ENCODE peak calls at places on chromosomes 7 and 10, in ten cellular contexts. One of them, this sample, is unnamed.
A peak's percentile ranks its signal among the peaks of the same experiment; 100 is the strongest.

GRCh38 chr7:149415391-149416068 is 45.3 kb downstream of the ZNF777 start:
- DNase-seq in fibroblast of the aortic adventitia: peak; percentile 25
- DNase-seq in NCI-H774: no peak
- DNase-seq in Panc1: no peak
- DNase-seq in GM23248: no peak
- DNase-seq in nephron progenitor cell: no peak
- DNase-seq in stimulated activated CD4-positive, alpha-beta T cell treated with anti-CD3 and anti-CD28 coated beads, Interleukin-1b, Interleukin-23, amount 100 ng/mL, for 1 hour: no peak
- DNase-seq in astrocyte of the hippocampus: peak; percentile 16
- DNase-seq in activated CD4-positive, alpha-beta T cell treated with anti-CD3 and anti-CD28 coated beads, Interleukin-2, amount 50 U/mL, for 48 hours: no peak
- DNase-seq in choroid plexus epithelial cell: peak; percentile 53
- DNase-seq in this sample: peak; percentile 30

GRCh38 chr7:99221866-99222265 is 14.0 kb upstream of the KPNA7 start:
- DNase-seq in activated CD4-positive, alpha-beta T cell treated with anti-CD3 and anti-CD28 coated beads, Interleukin-2, amount 50 U/mL, for 48 hours: no peak
- DNase-seq in astrocyte of the hippocampus: no peak
- DNase-seq in choroid plexus epithelial cell: no peak
- DNase-seq in nephron progenitor cell: no peak
- DNase-seq in NCI-H774: no peak
- DNase-seq in stimulated activated CD4-positive, alpha-beta T cell treated with anti-CD3 and anti-CD28 coated beads, Interleukin-1b, Interleukin-23, amount 100 ng/mL, for 1 hour: no peak
- DNase-seq in Panc1: no peak
- DNase-seq in GM23248: no peak
- DNase-seq in fibroblast of the aortic adventitia: no peak
- DNase-seq in this sample: no peak

GRCh38 chr7:105905209-105905910 is 29.0 kb upstream of the ATXN7L1 start:
- DNase-seq in NCI-H774: no peak
- DNase-seq in astrocyte of the hippocampus: no peak
- DNase-seq in fibroblast of the aortic adventitia: no peak
- DNase-seq in Panc1: no peak
- DNase-seq in GM23248: no peak
- DNase-seq in stimulated activated CD4-positive, alpha-beta T cell treated with anti-CD3 and anti-CD28 coated beads, Interleukin-1b, Interleukin-23, amount 100 ng/mL, for 1 hour: no peak
- DNase-seq in choroid plexus epithelial cell: no peak
- DNase-seq in activated CD4-positive, alpha-beta T cell treated with anti-CD3 and anti-CD28 coated beads, Interleukin-2, amount 50 U/mL, for 48 hours: no peak
- DNase-seq in nephron progenitor cell: no peak
- DNase-seq in this sample: no peak

GRCh38 chr10:73590881-73591577 is at the start of gene USP54:
- DNase-seq in activated CD4-positive, alpha-beta T cell treated with anti-CD3 and anti-CD28 coated beads, Interleukin-2, amount 50 U/mL, for 48 hours: no peak
- DNase-seq in nephron progenitor cell: no peak
- DNase-seq in Panc1: no peak
- DNase-seq in fibroblast of the aortic adventitia: peak; percentile 43
- DNase-seq in stimulated activated CD4-positive, alpha-beta T cell treated with anti-CD3 and anti-CD28 coated beads, Interleukin-1b, Interleukin-23, amount 100 ng/mL, for 1 hour: no peak
- DNase-seq in choroid plexus epithelial cell: peak; percentile 92
- DNase-seq in GM23248: peak; percentile 60
- DNase-seq in astrocyte of the hippocampus: peak; percentile 87
- DNase-seq in NCI-H774: no peak
- DNase-seq in this sample: peak; percentile 61

GRCh38 chr7:105594034-105594433 is 12.7 kb upstream of the EFCAB10 start:
- DNase-seq in stimulated activated CD4-positive, alpha-beta T cell treated with anti-CD3 and anti-CD28 coated beads, Interleukin-1b, Interleukin-23, amount 100 ng/mL, for 1 hour: no peak
- DNase-seq in GM23248: peak; percentile 30
- DNase-seq in astrocyte of the hippocampus: no peak
- DNase-seq in choroid plexus epithelial cell: no peak
- DNase-seq in activated CD4-positive, alpha-beta T cell treated with anti-CD3 and anti-CD28 coated beads, Interleukin-2, amount 50 U/mL, for 48 hours: no peak
- DNase-seq in Panc1: no peak
- DNase-seq in nephron progenitor cell: no peak
- DNase-seq in fibroblast of the aortic adventitia: peak; percentile 12
- DNase-seq in NCI-H774: no peak
- DNase-seq in this sample: no peak

GRCh38 chr10:52300599-52301277 is 13.3 kb upstream of the DKK1 start:
- DNase-seq in stimulated activated CD4-positive, alpha-beta T cell treated with anti-CD3 and anti-CD28 coated beads, Interleukin-1b, Interleukin-23, amount 100 ng/mL, for 1 hour: no peak
- DNase-seq in activated CD4-positive, alpha-beta T cell treated with anti-CD3 and anti-CD28 coated beads, Interleukin-2, amount 50 U/mL, for 48 hours: no peak
- DNase-seq in GM23248: no peak
- DNase-seq in NCI-H774: no peak
- DNase-seq in fibroblast of the aortic adventitia: no peak
- DNase-seq in astrocyte of the hippocampus: no peak
- DNase-seq in nephron progenitor cell: no peak
- DNase-seq in Panc1: no peak
- DNase-seq in choroid plexus epithelial cell: no peak
- DNase-seq in this sample: no peak

GRCh38 chr7:123198668-123199652 is 809 bp downstream of the SLC13A1 start:
- DNase-seq in NCI-H774: no peak
- DNase-seq in astrocyte of the hippocampus: no peak
- DNase-seq in activated CD4-positive, alpha-beta T cell treated with anti-CD3 and anti-CD28 coated beads, Interleukin-2, amount 50 U/mL, for 48 hours: no peak
- DNase-seq in nephron progenitor cell: no peak
- DNase-seq in GM23248: no peak
- DNase-seq in Panc1: no peak
- DNase-seq in stimulated activated CD4-positive, alpha-beta T cell treated with anti-CD3 and anti-CD28 coated beads, Interleukin-1b, Interleukin-23, amount 100 ng/mL, for 1 hour: no peak
- DNase-seq in fibroblast of the aortic adventitia: no peak
- DNase-seq in choroid plexus epithelial cell: no peak
- DNase-seq in this sample: no peak

GRCh38 chr7:64965594-64965993 is 25.2 kb downstream of the ZNF117 start:
- DNase-seq in NCI-H774: no peak
- DNase-seq in GM23248: no peak
- DNase-seq in nephron progenitor cell: no peak
- DNase-seq in Panc1: no peak
- DNase-seq in activated CD4-positive, alpha-beta T cell treated with anti-CD3 and anti-CD28 coated beads, Interleukin-2, amount 50 U/mL, for 48 hours: no peak
- DNase-seq in fibroblast of the aortic adventitia: no peak
- DNase-seq in choroid plexus epithelial cell: no peak
- DNase-seq in stimulated activated CD4-positive, alpha-beta T cell treated with anti-CD3 and anti-CD28 coated beads, Interleukin-1b, Interleukin-23, amount 100 ng/mL, for 1 hour: no peak
- DNase-seq in astrocyte of the hippocampus: no peak
- DNase-seq in this sample: no peak

GRCh38 chr10:126640391-126640790 is 30.1 kb downstream of the C10orf90 start:
- DNase-seq in choroid plexus epithelial cell: peak; percentile 18
- DNase-seq in astrocyte of the hippocampus: no peak
- DNase-seq in activated CD4-positive, alpha-beta T cell treated with anti-CD3 and anti-CD28 coated beads, Interleukin-2, amount 50 U/mL, for 48 hours: no peak
- DNase-seq in Panc1: no peak
- DNase-seq in fibroblast of the aortic adventitia: peak; percentile 33
- DNase-seq in NCI-H774: no peak
- DNase-seq in GM23248: peak; percentile 53
- DNase-seq in stimulated activated CD4-positive, alpha-beta T cell treated with anti-CD3 and anti-CD28 coated beads, Interleukin-1b, Interleukin-23, amount 100 ng/mL, for 1 hour: no peak
- DNase-seq in nephron progenitor cell: no peak
- DNase-seq in this sample: peak; percentile 10

GRCh38 chr10:111705026-111705425 is 478.5 kb downstream of the GPAM start:
- DNase-seq in NCI-H774: no peak
- DNase-seq in nephron progenitor cell: no peak
- DNase-seq in fibroblast of the aortic adventitia: peak; percentile 93
- DNase-seq in activated CD4-positive, alpha-beta T cell treated with anti-CD3 and anti-CD28 coated beads, Interleukin-2, amount 50 U/mL, for 48 hours: no peak
- DNase-seq in GM23248: peak; percentile 89
- DNase-seq in astrocyte of the hippocampus: peak; percentile 13
- DNase-seq in stimulated activated CD4-positive, alpha-beta T cell treated with anti-CD3 and anti-CD28 coated beads, Interleukin-1b, Interleukin-23, amount 100 ng/mL, for 1 hour: no peak
- DNase-seq in choroid plexus epithelial cell: peak; percentile 2
- DNase-seq in Panc1: no peak
- DNase-seq in this sample: peak; percentile 39

GRCh38 chr10:132740542-132741066 is 45.3 kb downstream of the NKX6-2 start:
- DNase-seq in fibroblast of the aortic adventitia: no peak
- DNase-seq in Panc1: no peak
- DNase-seq in choroid plexus epithelial cell: no peak
- DNase-seq in NCI-H774: no peak
- DNase-seq in stimulated activated CD4-positive, alpha-beta T cell treated with anti-CD3 and anti-CD28 coated beads, Interleukin-1b, Interleukin-23, amount 100 ng/mL, for 1 hour: no peak
- DNase-seq in astrocyte of the hippocampus: no peak
- DNase-seq in GM23248: no peak
- DNase-seq in activated CD4-positive, alpha-beta T cell treated with anti-CD3 and anti-CD28 coated beads, Interleukin-2, amount 50 U/mL, for 48 hours: no peak
- DNase-seq in nephron progenitor cell: no peak
- DNase-seq in this sample: no peak

GRCh38 chr7:148773344-148773743 is 74.6 kb downstream of the CUL1 start:
- DNase-seq in activated CD4-positive, alpha-beta T cell treated with anti-CD3 and anti-CD28 coated beads, Interleukin-2, amount 50 U/mL, for 48 hours: peak; percentile 19
- DNase-seq in choroid plexus epithelial cell: peak; percentile 88
- DNase-seq in astrocyte of the hippocampus: peak; percentile 12
- DNase-seq in GM23248: no peak
- DNase-seq in stimulated activated CD4-positive, alpha-beta T cell treated with anti-CD3 and anti-CD28 coated beads, Interleukin-1b, Interleukin-23, amount 100 ng/mL, for 1 hour: no peak
- DNase-seq in NCI-H774: no peak
- DNase-seq in fibroblast of the aortic adventitia: no peak
- DNase-seq in nephron progenitor cell: peak; percentile 9
- DNase-seq in Panc1: no peak
- DNase-seq in this sample: no peak

GRCh38 chr7:87886875-87887274 is 10.6 kb downstream of the DBF4 start:
- DNase-seq in NCI-H774: peak; percentile 10
- DNase-seq in activated CD4-positive, alpha-beta T cell treated with anti-CD3 and anti-CD28 coated beads, Interleukin-2, amount 50 U/mL, for 48 hours: no peak
- DNase-seq in choroid plexus epithelial cell: peak; percentile 70
- DNase-seq in nephron progenitor cell: no peak
- DNase-seq in Panc1: no peak
- DNase-seq in fibroblast of the aortic adventitia: peak; percentile 76
- DNase-seq in GM23248: peak; percentile 58
- DNase-seq in stimulated activated CD4-positive, alpha-beta T cell treated with anti-CD3 and anti-CD28 coated beads, Interleukin-1b, Interleukin-23, amount 100 ng/mL, for 1 hour: no peak
- DNase-seq in astrocyte of the hippocampus: peak; percentile 41
- DNase-seq in this sample: peak; percentile 70

GRCh38 chr10:8037941-8038894 is 16.3 kb upstream of the GATA3 start:
- DNase-seq in choroid plexus epithelial cell: no peak
- DNase-seq in astrocyte of the hippocampus: no peak
- DNase-seq in GM23248: no peak
- DNase-seq in stimulated activated CD4-positive, alpha-beta T cell treated with anti-CD3 and anti-CD28 coated beads, Interleukin-1b, Interleukin-23, amount 100 ng/mL, for 1 hour: no peak
- DNase-seq in Panc1: no peak
- DNase-seq in NCI-H774: no peak
- DNase-seq in nephron progenitor cell: no peak
- DNase-seq in activated CD4-positive, alpha-beta T cell treated with anti-CD3 and anti-CD28 coated beads, Interleukin-2, amount 50 U/mL, for 48 hours: no peak
- DNase-seq in fibroblast of the aortic adventitia: no peak
- DNase-seq in this sample: no peak

This sample was measured in fibroblast of villous mesenchyme.